ENCODE peak calls at places on chromosome 19, in five cellular contexts. G is adrenal gland, W is spleen, E is heart left ventricle, A is A549. K is an unnamed sample.

GRCh38 chr19:872266-872951 is 12.9 kb downstream of the CFD start:
- DNase-seq in E (peak; percentile 67), G (peak; percentile 74), A (no peak), W (peak; percentile 94), K (peak; percentile 92)

GRCh38 chr19:45471116-45471865 is 3.5 kb downstream of the FOSB start:
- DNase-seq in A (no peak), E (no peak), W (peak; percentile 77), G (no peak), K (no peak)

GRCh38 chr19:33302974-33303790 is 848 bp upstream of the CEBPA start:
- DNase-seq in E (peak; percentile 48), A (peak; percentile 66), G (peak; percentile 30), W (peak; percentile 88), K (no peak)

GRCh38 chr19:29364999-29365398 is 152.0 kb upstream of the UQCRFS1 start:
- DNase-seq in A (no peak), E (no peak), W (no peak), G (no peak), K (no peak)

GRCh38 chr19:51573331-51573730 is 2.2 kb downstream of the ZNF175 start:
- DNase-seq in E (no peak), G (no peak), A (no peak), W (no peak), K (peak; percentile 11)

GRCh38 chr19:30812099-30812684 is 440.0 kb downstream of the ZNF536 start:
- DNase-seq in W (no peak), A (no peak), G (no peak), E (no peak), K (no peak)

GRCh38 chr19:41351339-41352245 is 2.1 kb downstream of the TGFB1 start:
- DNase-seq in A (peak; percentile 89), G (peak; percentile 46), E (peak; percentile 76), W (peak; percentile 97), K (peak; percentile 87)

GRCh38 chr19:57210381-57210780 is 19.1 kb downstream of the ZNF264 start:
- DNase-seq in W (no peak), G (no peak), A (no peak), E (no peak), K (no peak)

GRCh38 chr19:56538761-56539263 is at the start of gene ZFP28:
- DNase-seq in G (no peak), A (no peak), E (peak; percentile 88), W (peak; percentile 94), K (peak; percentile 89)

GRCh38 chr19:33564836-33565338 is 43.3 kb upstream of the PEPD start:
- DNase-seq in G (no peak), E (no peak), A (no peak), W (no peak), K (no peak)

GRCh38 chr19:56141416-56141992 is 417 bp downstream of the ZNF444 start:
- DNase-seq in E (no peak), W (peak; percentile 86), G (no peak), A (no peak), K (no peak)

GRCh38 chr19:55258476-55258827 is 365 bp downstream of the PPP6R1 start:
- DNase-seq in A (no peak), E (no peak), W (no peak), G (no peak), K (peak; percentile 68)

GRCh38 chr19:1089891-1090290 is 5.3 kb downstream of the POLR2E start:
- DNase-seq in E (no peak), W (no peak), A (no peak), G (no peak), K (no peak)

GRCh38 chr19:3720533-3720917 is 12.3 kb downstream of the TJP3 start:
- DNase-seq in G (no peak), W (no peak), A (no peak), E (no peak), K (no peak)

GRCh38 chr19:3719868-3720532 is 11.8 kb downstream of the TJP3 start:
- DNase-seq in W (no peak), A (no peak), G (no peak), E (no peak), K (no peak)

GRCh38 chr19:3721900-3722442 is 13.8 kb downstream of the TJP3 start:
- DNase-seq in W (no peak), G (no peak), A (no peak), E (no peak), K (no peak)

GRCh38 chr19:3722443-3723109 is 14.4 kb downstream of the TJP3 start:
- DNase-seq in W (no peak), A (no peak), E (no peak), G (no peak), K (no peak)

DNA sequence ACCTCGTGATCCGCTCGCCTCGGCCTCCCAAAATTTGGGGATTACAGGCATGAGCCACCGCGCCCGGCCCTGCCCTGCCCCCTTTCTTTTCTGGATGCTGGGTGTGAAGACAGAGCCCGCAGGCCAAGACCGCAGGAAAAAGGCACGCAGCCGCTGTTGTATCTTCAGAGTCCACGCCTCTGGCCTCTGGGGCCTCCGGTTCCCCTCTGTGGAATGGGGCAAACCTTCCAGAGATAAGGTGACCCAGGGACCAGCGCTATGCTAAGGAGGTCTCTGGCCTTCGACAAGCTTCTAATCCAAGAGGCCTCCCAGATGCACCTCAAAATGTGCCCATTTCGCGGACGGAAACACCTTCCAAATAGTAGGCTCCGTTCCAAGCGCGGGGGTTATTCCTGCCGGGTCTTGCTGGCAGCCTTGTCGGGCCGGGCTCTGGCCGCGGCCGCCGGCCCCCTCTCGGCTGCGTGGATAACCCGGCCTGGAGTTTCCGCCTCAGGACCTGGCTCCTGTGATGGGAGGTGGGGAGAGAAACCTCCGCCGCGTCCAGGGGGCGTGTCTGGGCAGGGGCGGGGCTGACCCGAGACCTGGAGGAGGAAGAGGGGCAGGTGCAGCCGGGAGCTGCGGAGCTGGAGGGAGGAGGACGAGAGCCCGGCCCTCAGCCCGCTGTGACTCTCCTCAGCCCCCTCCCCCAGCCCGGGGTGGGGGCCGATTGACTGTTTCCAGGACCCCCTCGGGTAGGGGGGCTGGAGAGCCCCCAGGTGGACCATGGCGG is 13.1 kb downstream of the TJP3 start:
- DNase-seq in A (peak; percentile 68), G (peak; percentile 73), E (peak; percentile 81), W (peak; percentile 94), K (peak; percentile 83)
- TF ChIP-seq POLR2A in A (no peak), G (no peak), E (no peak), W (peak; percentile 48), K (no peak)

GRCh38 chr19:35716985-35717664 is 678 bp upstream of the KMT2B start:
- DNase-seq in E (peak; percentile 90), A (peak; percentile 99), G (peak; percentile 96), W (peak; percentile 99), K (peak; percentile 99)

GRCh38 chr19:35720163-35720524 is 2.3 kb downstream of the KMT2B start:
- DNase-seq in E (no peak), G (no peak), W (no peak), A (no peak), K (no peak)

GRCh38 chr19:35719402-35720162 is 1.8 kb downstream of the KMT2B start:
- DNase-seq in A (no peak), G (no peak), W (peak; percentile 79), E (no peak), K (no peak)

GRCh38 chr19:35717665-35718344 is at the start of gene KMT2B:
- DNase-seq in G (no peak), A (peak; percentile 100), E (peak; percentile 98), W (no peak), K (peak; percentile 100)

GRCh38 chr19:35718345-35719041 is 690 bp downstream of the KMT2B start:
- DNase-seq in E (peak; percentile 57), W (peak; percentile 93), G (peak; percentile 66), A (peak; percentile 50), K (peak; percentile 67)
- TF ChIP-seq POLR2A in E (no peak), W (no peak), G (peak; percentile 4), A (no peak), K (no peak)

DNA sequence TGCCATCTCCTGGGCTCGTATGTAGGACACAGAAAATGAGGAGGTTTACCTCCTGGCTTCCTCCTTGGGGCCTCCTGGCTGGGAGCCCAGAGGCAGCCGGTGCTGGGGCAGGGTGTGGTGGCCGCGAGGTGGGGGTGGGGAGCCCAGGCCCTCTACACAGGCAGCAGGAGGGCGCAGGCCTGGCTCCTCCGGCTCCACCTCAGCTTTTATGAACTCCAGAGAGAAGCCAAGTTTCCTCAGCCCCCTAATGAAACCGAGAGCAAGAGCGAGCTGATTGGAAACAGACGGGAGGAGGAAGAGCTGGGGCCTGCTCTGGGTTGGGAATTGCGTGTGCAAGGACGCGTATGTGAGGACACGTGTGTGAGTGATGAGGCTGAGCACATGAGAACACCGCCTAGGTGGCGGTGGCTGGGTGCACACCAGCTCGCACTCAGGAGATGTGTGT is 23.1 kb downstream of the LYL1 start:
- DNase-seq in W (no peak), A (no peak), E (no peak), G (no peak), K (no peak)
- TF ChIP-seq POLR2A in W (no peak), A (no peak), E (no peak), G (no peak), K (no peak)

GRCh38 chr19:16836906-16837362 is 7.7 kb downstream of the SIN3B start:
- DNase-seq in A (no peak), W (no peak), E (no peak), G (no peak), K (no peak)

GRCh38 chr19:16841391-16841926 is 12.3 kb downstream of the SIN3B start:
- DNase-seq in G (no peak), A (no peak), E (no peak), W (no peak), K (no peak)

GRCh38 chr19:16834747-16835146 is 5.5 kb downstream of the SIN3B start:
- DNase-seq in A (no peak), E (no peak), W (no peak), G (no peak), K (no peak)

GRCh38 chr19:16831531-16831930 is 2.3 kb downstream of the SIN3B start:
- DNase-seq in A (no peak), W (no peak), E (no peak), G (no peak), K (no peak)

DNA sequence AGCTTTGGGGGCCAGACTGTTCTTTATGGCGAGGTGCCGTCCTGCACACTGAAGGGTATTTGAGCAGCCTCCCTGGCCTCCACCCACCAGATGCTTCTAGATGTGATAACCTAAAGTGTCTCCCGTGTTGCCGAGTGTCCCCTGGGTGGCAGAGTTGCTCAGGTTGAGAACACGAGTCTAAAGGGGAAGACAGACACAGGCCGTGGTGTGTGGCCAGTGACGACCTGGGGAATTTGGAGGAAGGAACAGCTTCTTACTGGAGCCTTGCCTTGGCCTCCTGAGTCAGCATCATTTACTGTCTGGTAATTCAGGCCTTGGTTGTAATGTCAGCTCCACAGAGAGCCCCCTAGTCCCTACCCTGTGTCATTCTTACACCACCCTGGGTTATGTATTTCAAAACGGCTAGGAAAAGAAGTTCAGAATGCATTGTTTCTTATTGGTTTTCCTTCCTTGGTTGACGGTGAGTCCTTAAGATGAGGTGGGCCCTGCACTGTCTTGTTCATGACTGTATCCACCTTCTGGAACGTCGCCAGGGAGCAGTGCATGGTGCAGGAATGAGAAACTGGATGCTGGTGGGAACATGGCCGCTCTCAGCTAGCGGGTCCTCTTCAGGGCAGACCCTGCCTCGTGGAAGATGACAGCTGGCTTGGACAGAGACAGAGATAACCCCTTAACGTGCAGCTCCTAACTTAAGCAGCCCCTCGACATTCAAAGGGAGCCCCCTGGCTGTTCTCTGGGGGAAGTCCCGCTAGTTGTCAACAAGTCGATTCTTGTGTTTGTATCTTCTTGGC is 7.1 kb downstream of the SIN3B start:
- DNase-seq in E (peak; percentile 45), W (peak; percentile 81), A (no peak), G (no peak), K (no peak)
- TF ChIP-seq POLR2A in E (no peak), W (no peak), A (no peak), G (no peak), K (no peak)

K was measured in H54.